ENCODE peak calls at places on chromosome 6, in five cellular contexts. U is GOT3, A is PC-3, T is cardiac muscle cell, L is left cardiac atrium. M is an unnamed sample.

GRCh38 chr6:99739526-99739925 is 132.9 kb downstream of the PRDM13 start:
- DNase-seq in T (no peak), L (no peak), U (no peak), A (no peak), M (no peak)

GRCh38 chr6:81865712-81866111 is 113.2 kb upstream of the TENT5A start:
- DNase-seq in L (no peak), T (no peak), U (no peak), A (peak), M (no peak)

GRCh38 chr6:166459272-166459671 is 76.5 kb upstream of the MPC1 start:
- DNase-seq in L (no peak), A (no peak), U (no peak), T (no peak), M (peak)

GRCh38 chr6:21281366-21281765 is 312.2 kb upstream of the SOX4 start:
- DNase-seq in A (no peak), L (no peak), U (no peak), T (no peak), M (no peak)

GRCh38 chr6:38482466-38482865 is 157.3 kb downstream of the BTBD9 start:
- DNase-seq in A (no peak), T (no peak), U (no peak), L (no peak), M (no peak)

GRCh38 chr6:133947302-133947900 is 5.6 kb upstream of the TBPL1 start:
- DNase-seq in A (no peak), L (no peak), T (no peak), U (no peak), M (no peak)

GRCh38 chr6:3418521-3419060 is 38.3 kb downstream of the SLC22A23 start:
- DNase-seq in T (no peak), L (no peak), U (no peak), A (peak), M (no peak)

GRCh38 chr6:43900560-43901329 is 130.7 kb downstream of the VEGFA start:
- DNase-seq in U (no peak), A (no peak), T (no peak), L (no peak), M (no peak)

GRCh38 chr6:159106627-159107241 is 61.9 kb upstream of the TAGAP start:
- DNase-seq in A (peak), T (peak), L (peak), U (peak), M (no peak)

GRCh38 chr6:37709250-37709931 is 11.7 kb upstream of the MDGA1 start:
- DNase-seq in T (no peak), A (no peak), L (no peak), U (no peak), M (no peak)

GRCh38 chr6:38587766-38588362 is 51.9 kb downstream of the BTBD9 start:
- DNase-seq in T (no peak), L (no peak), A (no peak), U (no peak), M (no peak)

GRCh38 chr6:160329188-160329587 is 19.0 kb upstream of the SLC22A3 start:
- DNase-seq in T (no peak), U (no peak), A (no peak), L (no peak), M (no peak)

GRCh38 chr6:108176281-108177089 is 10.7 kb downstream of the NR2E1 start:
- DNase-seq in T (no peak), A (no peak), L (no peak), U (no peak), M (no peak)

GRCh38 chr6:167781066-167781767 is 45.5 kb upstream of the AFDN start:
- DNase-seq in L (no peak), T (no peak), A (no peak), U (no peak), M (no peak)

GRCh38 chr6:42387336-42387735 is 64.4 kb downstream of the TRERF1 start:
- DNase-seq in T (no peak), U (no peak), A (peak), L (no peak), M (no peak)

GRCh38 chr6:38350882-38351281 is 288.8 kb downstream of the BTBD9 start:
- DNase-seq in A (no peak), U (no peak), T (no peak), L (no peak), M (no peak)

GRCh38 chr6:3232017-3232838 is 4.8 kb upstream of the TUBB2B start:
- DNase-seq in L (no peak), A (no peak), T (no peak), U (no peak), M (peak)

GRCh38 chr6:4664117-4664626 is 112.0 kb upstream of the CDYL start:
- DNase-seq in A (no peak), U (no peak), T (no peak), L (peak), M (peak)

GRCh38 chr6:23963137-23963536 is 162.9 kb upstream of the NRSN1 start:
- DNase-seq in A (peak), U (no peak), L (no peak), T (no peak), M (no peak)

GRCh38 chr6:53325785-53326184 is 23.0 kb downstream of the ELOVL5 start:
- DNase-seq in L (no peak), T (no peak), U (no peak), A (no peak), M (no peak)

GRCh38 chr6:164414695-164415094 is 894.7 kb downstream of the C6orf118 start:
- DNase-seq in T (no peak), U (no peak), L (no peak), A (no peak), M (no peak)

GRCh38 chr6:45715508-45715803 is 300.2 kb downstream of the CLIC5 start:
- DNase-seq in L (no peak), A (no peak), T (no peak), U (no peak), M (no peak)

GRCh38 chr6:25050356-25050755 is 114.6 kb upstream of the RIPOR2 start:
- DNase-seq in A (no peak), T (no peak), L (no peak), U (no peak), M (no peak)

GRCh38 chr6:119443993-119444641 is 94.6 kb upstream of the MAN1A1 start:
- DNase-seq in A (no peak), L (no peak), T (no peak), U (no peak), M (no peak)

GRCh38 chr6:109332748-109333147 is 49.5 kb downstream of the CD164 start:
- DNase-seq in A (no peak), U (no peak), L (no peak), T (no peak), M (no peak)

M was measured in ascending aorta.